ENCODE peak calls at places on chromosomes 7 and 10, in ten cellular contexts. R is body of pancreas, L is fibroblast of lung, Y is MM.1S, J is SK-N-SH, E is brain microvascular endothelial cell, O is tibial artery, D is HCT116, M is right atrium auricular region, B is cardiac muscle cell. P is an unnamed sample.

GRCh38 chr7:139669106-139670061 is 108.4 kb downstream of the HIPK2 start:
- DNase-seq in R (no peak), L (no peak), Y (no peak), J (peak; percentile 73), E (no peak), O (no peak), D (no peak), M (no peak), B (no peak), P (no peak)

GRCh38 chr10:94361161-94361794 is 1.5 kb downstream of the NOC3L start:
- DNase-seq in R (peak; percentile 51), L (peak; percentile 23), Y (peak; percentile 38), J (peak; percentile 9), E (no peak), O (no peak), D (no peak), M (no peak), B (no peak), P (no peak)

GRCh38 chr10:104052351-104052885 is 33.3 kb downstream of the COL17A1 start:
- DNase-seq in R (no peak), L (no peak), Y (no peak), J (no peak), E (no peak), O (no peak), D (no peak), M (no peak), B (no peak), P (no peak)

GRCh38 chr10:784759-785538 is 95.5 kb upstream of the DIP2C start:
- DNase-seq in R (peak; percentile 70), L (peak; percentile 77), Y (no peak), J (peak; percentile 87), E (peak; percentile 85), O (peak; percentile 54), D (peak; percentile 58), M (peak; percentile 72), B (peak; percentile 53), P (peak; percentile 84)

GRCh38 chr10:3774018-3774813 is 10.8 kb downstream of the KLF6 start:
- DNase-seq in R (no peak), L (peak; percentile 70), Y (no peak), J (no peak), E (peak; percentile 86), O (no peak), D (no peak), M (no peak), B (no peak), P (no peak)

GRCh38 chr10:102557569-102557968 is 53.8 kb downstream of the SUFU start:
- DNase-seq in R (no peak), L (no peak), Y (no peak), J (no peak), E (no peak), O (no peak), D (no peak), M (no peak), B (no peak), P (no peak)

GRCh38 chr10:110103921-110104461 is 96.2 kb downstream of the ADD3 start:
- DNase-seq in R (no peak), L (peak; percentile 22), Y (no peak), J (no peak), E (no peak), O (no peak), D (no peak), M (no peak), B (no peak), P (no peak)

GRCh38 chr10:125249948-125250347 is 89.6 kb upstream of the CTBP2 start:
- DNase-seq in R (no peak), L (no peak), Y (no peak), J (no peak), E (no peak), O (no peak), D (no peak), M (no peak), B (no peak), P (no peak)

GRCh38 chr10:90890347-90890746 is 18.6 kb downstream of the RPP30 start:
- DNase-seq in R (no peak), L (no peak), Y (no peak), J (no peak), E (no peak), O (no peak), D (no peak), M (no peak), B (no peak), P (no peak)

DNA sequence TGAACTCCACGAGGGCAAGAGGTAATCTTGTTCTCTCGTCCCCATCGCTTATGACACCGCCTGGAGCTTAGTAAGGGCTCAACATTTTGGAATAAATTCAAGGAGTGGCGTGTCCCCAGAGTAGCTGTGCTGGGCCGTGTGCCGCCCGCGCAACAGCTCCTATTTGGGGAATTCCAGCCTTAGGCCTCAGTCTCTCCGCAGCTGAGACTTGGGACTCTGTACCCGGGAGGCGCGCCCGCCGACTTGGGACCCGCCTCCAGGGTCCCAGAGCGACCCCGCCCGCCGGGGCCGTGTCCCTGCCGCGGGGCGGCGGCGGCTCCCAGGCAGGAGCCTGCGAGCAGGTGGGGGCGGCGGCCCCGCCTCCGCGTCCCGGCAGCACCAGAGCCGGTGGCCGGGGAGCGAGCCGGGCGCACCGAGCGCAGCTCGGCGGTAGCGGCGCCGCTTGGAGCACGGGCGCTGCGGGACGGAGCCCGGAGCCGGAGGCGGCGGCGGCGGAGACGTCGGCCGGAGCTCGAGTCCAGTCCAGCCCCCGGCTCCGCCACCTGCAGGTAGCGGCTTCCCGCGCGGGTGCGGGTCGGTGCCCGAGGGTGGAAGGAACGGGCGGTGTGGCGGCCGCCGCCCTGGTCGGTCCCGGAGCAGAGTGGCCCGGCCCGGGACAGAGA is at the start of gene WIPF3:
- DNase-seq in R (peak; percentile 40), L (no peak), Y (peak; percentile 33), J (peak; percentile 90), E (no peak), O (no peak), D (peak; percentile 7), M (no peak), B (peak; percentile 70), P (peak; percentile 91)
- H3K4me3 ChIP-seq in R (peak within 1 kb of the TSS; percentile 43), L (no peak within 1 kb of the TSS), Y (peak within 1 kb of the TSS; percentile 50), J (peak within 1 kb of the TSS; percentile 55), E (peak within 1 kb of the TSS; percentile 17), O (peak within 1 kb of the TSS; percentile 86), D (peak within 1 kb of the TSS; percentile 65), M (peak within 1 kb of the TSS; percentile 46), B (peak within 1 kb of the TSS; percentile 66), P (peak within 1 kb of the TSS; percentile 63)

GRCh38 chr10:133528296-133528844 is 1.2 kb downstream of the CYP2E1 start:
- DNase-seq in R (peak; percentile 31), L (no peak), Y (no peak), J (no peak), E (no peak), O (no peak), D (no peak), M (no peak), B (no peak), P (peak; percentile 43)

GRCh38 chr10:133528845-133529575 is 1.8 kb downstream of the CYP2E1 start:
- DNase-seq in R (peak; percentile 62), L (no peak), Y (no peak), J (peak; percentile 54), E (peak; percentile 4), O (no peak), D (no peak), M (no peak), B (no peak), P (peak; percentile 15)

GRCh38 chr10:133527779-133528271 is 662 bp downstream of the CYP2E1 start:
- DNase-seq in R (peak; percentile 67), L (no peak), Y (no peak), J (no peak), E (no peak), O (no peak), D (no peak), M (no peak), B (no peak), P (peak; percentile 41)

GRCh38 chr10:133530506-133530905 is 3.3 kb downstream of the CYP2E1 start:
- DNase-seq in R (no peak), L (no peak), Y (no peak), J (no peak), E (no peak), O (no peak), D (no peak), M (no peak), B (no peak), P (no peak)

DNA sequence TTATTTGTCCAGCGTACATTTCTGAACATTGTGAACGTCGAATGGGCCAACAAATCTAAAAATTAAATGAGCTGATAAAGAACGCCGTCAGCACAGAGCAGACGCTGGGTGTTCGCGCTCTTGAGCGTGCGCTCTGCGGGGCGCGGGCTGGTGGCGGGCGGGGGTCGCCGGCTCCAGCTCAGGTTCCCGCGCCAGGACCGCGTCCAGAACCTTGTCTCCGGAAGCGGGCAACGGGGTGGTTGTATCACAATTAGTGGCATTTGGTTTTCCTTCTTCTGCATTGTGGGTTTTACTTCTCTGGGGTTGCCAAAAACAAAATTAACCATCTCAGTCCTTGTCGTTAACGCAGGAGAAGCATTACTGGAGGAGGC is 2.4 kb downstream of the CYP2E1 start:
- DNase-seq in R (no peak), L (no peak), Y (no peak), J (no peak), E (no peak), O (no peak), D (no peak), M (no peak), B (no peak), P (no peak)
- H3K27me3 ChIP-seq in R (no peaks in the 10 kb centered on the region), L (peaks cover 25% of the 10 kb centered on the region), Y (peaks cover 37% of the 10 kb centered on the region), J (peaks cover 61% of the 10 kb centered on the region), E (peaks cover 39% of the 10 kb centered on the region), O (peaks cover 21% of the 10 kb centered on the region), D (no peaks in the 10 kb centered on the region), M (peaks cover 6% of the 10 kb centered on the region), B (no peaks in the 10 kb centered on the region), P (no peaks in the 10 kb centered on the region)

GRCh38 chr7:131238260-131238940 is 89.3 kb upstream of the MKLN1 start:
- DNase-seq in R (no peak), L (peak; percentile 71), Y (no peak), J (no peak), E (peak; percentile 77), O (no peak), D (no peak), M (no peak), B (no peak), P (no peak)

GRCh38 chr7:131236318-131236672 is 91.4 kb upstream of the MKLN1 start:
- DNase-seq in R (no peak), L (no peak), Y (no peak), J (no peak), E (no peak), O (no peak), D (no peak), M (no peak), B (no peak), P (no peak)

GRCh38 chr7:131233193-131233592 is 94.5 kb upstream of the MKLN1 start:
- DNase-seq in R (no peak), L (no peak), Y (no peak), J (no peak), E (no peak), O (no peak), D (no peak), M (no peak), B (no peak), P (no peak)

GRCh38 chr7:131234719-131235488 is 92.8 kb upstream of the MKLN1 start:
- DNase-seq in R (no peak), L (no peak), Y (no peak), J (no peak), E (peak; percentile 34), O (no peak), D (no peak), M (no peak), B (no peak), P (no peak)

GRCh38 chr7:131235489-131236317 is 92.0 kb upstream of the MKLN1 start:
- DNase-seq in R (no peak), L (peak; percentile 98), Y (no peak), J (peak; percentile 79), E (peak; percentile 100), O (peak; percentile 43), D (peak; percentile 74), M (peak; percentile 77), B (no peak), P (no peak)
- H3K36me3 ChIP-seq in R (no peaks in the 10 kb centered on the region), L (no peaks in the 10 kb centered on the region), Y (no peaks in the 10 kb centered on the region), J (no peaks in the 10 kb centered on the region), E (no peaks in the 10 kb centered on the region), O (no peaks in the 10 kb centered on the region), D (no peaks in the 10 kb centered on the region), M (no peaks in the 10 kb centered on the region), B (no peaks in the 10 kb centered on the region), P (no peaks in the 10 kb centered on the region)

GRCh38 chr7:28686418-28686800 is 271.7 kb downstream of the TRIL start:
- DNase-seq in R (peak; percentile 19), L (peak; percentile 77), Y (no peak), J (peak; percentile 49), E (peak; percentile 68), O (no peak), D (no peak), M (no peak), B (peak; percentile 26), P (peak; percentile 43)
- H3K4me3 ChIP-seq in R (peak overlapping the region; percentile 19), L (peak overlapping the region; percentile 81), Y (no peak overlapping the region), J (peak overlapping the region; percentile 47), E (peak overlapping the region; percentile 64), O (peak overlapping the region; percentile 50), D (no peak overlapping the region), M (peak overlapping the region; percentile 46), B (peak overlapping the region; percentile 13), P (peak overlapping the region; percentile 39)

P was measured in H7.